ENCODE peak calls at places on chromosomes 1 and 21, in six cellular contexts. P is mesenchymal stem cell, C is IMR-90, B is neuronal stem cell, Q is H9, G is H1. T is an unnamed sample.

GRCh38 chr1:108009603-108010195 is 44.7 kb upstream of the VAV3 start:
- DNase-seq in P (peak), C (peak), B (no peak), Q (no peak), G (no peak), T (peak)

GRCh38 chr1:109250454-109251276 is 1.3 kb downstream of the CELSR2 start:
- DNase-seq in P (no peak), C (no peak), B (no peak), Q (no peak), G (no peak), T (no peak)

GRCh38 chr1:8167936-8168335 is 141.8 kb upstream of the ERRFI1 start:
- DNase-seq in P (no peak), C (no peak), B (no peak), Q (no peak), G (no peak), T (no peak)

GRCh38 chr1:47507921-47508894 is 70.4 kb downstream of the FOXD2 start:
- DNase-seq in P (no peak), C (no peak), B (no peak), Q (peak), G (no peak), T (no peak)

GRCh38 chr1:151568626-151569088 is 28.5 kb downstream of the TUFT1 start:
- DNase-seq in P (no peak), C (no peak), B (no peak), Q (no peak), G (no peak), T (no peak)

GRCh38 chr1:182430263-182431068 is 19.5 kb upstream of the RGSL1 start:
- DNase-seq in P (no peak), C (peak), B (no peak), Q (no peak), G (no peak), T (no peak)

GRCh38 chr1:111275079-111275478 is 15.6 kb upstream of the CHIA start:
- DNase-seq in P (peak), C (peak), B (no peak), Q (no peak), G (no peak), T (no peak)

GRCh38 chr21:34552324-34553198 is 40.6 kb upstream of the KCNE1 start:
- DNase-seq in P (peak), C (no peak), B (no peak), Q (no peak), G (no peak), T (peak)

GRCh38 chr1:16348414-16349182 is 3.7 kb downstream of the FBXO42 start:
- DNase-seq in P (peak), C (peak), B (no peak), Q (no peak), G (no peak), T (peak)

GRCh38 chr1:186404454-186405051 is 28.9 kb downstream of the ODR4 start:
- DNase-seq in P (peak), C (peak), B (peak), Q (no peak), G (no peak), T (peak)

GRCh38 chr21:41478319-41479177 is 29.4 kb downstream of the TMPRSS2 start:
- DNase-seq in P (no peak), C (no peak), B (no peak), Q (no peak), G (no peak), T (peak)

GRCh38 chr1:218755128-218755527 is 410.0 kb downstream of the TGFB2 start:
- DNase-seq in P (peak), C (no peak), B (no peak), Q (no peak), G (no peak), T (no peak)

GRCh38 chr1:118028267-118028666 is 98.7 kb downstream of the WDR3 start:
- DNase-seq in P (no peak), C (no peak), B (no peak), Q (no peak), G (no peak), T (no peak)

GRCh38 chr1:40059960-40060337 is 19.4 kb downstream of the CAP1 start:
- DNase-seq in P (peak), C (no peak), B (no peak), Q (no peak), G (no peak), T (no peak)

GRCh38 chr1:212600071-212600915 is 8.3 kb upstream of the ATF3 start:
- DNase-seq in P (no peak), C (no peak), B (no peak), Q (no peak), G (no peak), T (peak)
- H3K23ac ChIP-seq in P (no peak), C (no peak), B (no peak), Q (peak), G (no peak), T (no peak)

DNA sequence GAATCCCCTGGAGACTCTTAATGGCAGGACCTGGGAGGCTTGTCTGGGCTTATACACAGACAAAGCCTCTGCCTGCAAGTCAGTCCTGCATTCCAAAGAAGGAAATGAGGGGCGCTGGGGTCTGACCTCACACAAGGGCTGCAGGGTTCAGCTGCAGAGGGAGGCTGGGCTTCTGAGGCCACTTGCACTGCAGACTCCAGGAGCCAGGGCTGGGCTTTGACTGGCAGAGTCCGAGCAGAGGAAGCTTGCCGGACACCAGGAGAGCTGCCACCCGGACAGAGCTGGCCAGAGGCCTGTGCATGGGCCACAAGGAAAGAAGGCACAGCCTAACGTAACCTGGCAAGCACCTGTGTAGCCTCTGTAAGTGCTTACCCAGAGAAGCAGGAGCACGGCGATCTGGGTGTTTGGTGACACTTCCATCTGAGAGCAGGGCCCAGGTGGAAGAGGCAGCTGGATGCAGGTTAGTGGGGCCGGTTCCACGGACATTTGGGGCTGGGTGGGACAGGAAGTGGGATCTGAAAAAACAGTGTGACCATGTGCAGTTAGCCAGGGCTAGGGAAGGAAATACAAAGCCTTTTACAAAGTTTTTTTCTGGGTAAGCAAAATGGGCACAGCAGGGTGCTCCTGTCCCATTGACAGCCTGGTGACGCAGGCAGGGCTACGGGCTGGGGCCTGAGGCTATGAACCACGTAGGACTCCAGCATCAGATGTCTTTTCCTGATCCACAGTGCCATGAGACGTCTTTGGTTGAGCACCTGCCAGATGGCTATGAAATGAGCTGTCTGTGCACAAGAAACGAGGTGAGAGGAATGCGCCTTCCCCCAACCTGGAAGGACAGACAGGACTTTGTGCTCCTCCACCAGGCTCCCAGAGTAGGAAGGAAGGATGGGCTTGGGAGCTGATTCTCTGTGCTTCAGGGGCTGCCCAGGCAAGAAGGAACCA is 37.3 kb upstream of the LBR start:
- DNase-seq in P (no peak), C (no peak), B (peak), Q (peak), G (no peak), T (peak)
- H3K18ac ChIP-seq in P (peak), C (no peak), B (peak), Q (peak), G (peak), T (no peak)

DNA sequence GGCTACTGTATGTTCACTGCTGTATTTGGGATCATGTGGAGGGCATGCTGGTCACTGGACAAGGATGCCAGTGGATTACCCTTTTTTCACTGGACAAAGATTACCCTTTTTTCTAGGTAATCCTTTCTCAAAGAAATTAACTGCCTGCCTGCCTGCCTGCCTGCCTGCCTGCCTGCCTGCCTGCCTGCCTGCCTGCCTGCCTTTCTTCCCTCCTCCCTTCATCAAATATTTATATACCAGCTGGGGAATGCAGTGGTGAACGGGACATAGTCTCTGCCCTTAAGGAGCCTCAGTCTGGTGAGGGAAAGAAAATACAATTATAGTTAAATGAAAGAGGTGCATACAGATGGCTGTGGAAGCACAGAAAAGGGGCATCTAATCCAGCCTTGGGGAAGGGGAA is 85.0 kb downstream of the PGM1 start:
- DNase-seq in P (no peak), C (no peak), B (no peak), Q (no peak), G (no peak), T (no peak)
- H4K91ac ChIP-seq in P (no peak), C (no peak), B (no peak), Q (no peak), G (no peak), T (no peak)

GRCh38 chr1:154556422-154556821 is 2.0 kb downstream of the UBE2Q1 start:
- DNase-seq in P (peak), C (peak), B (no peak), Q (no peak), G (no peak), T (peak)
- H3K23ac ChIP-seq in P (no peak), C (peak), B (no peak), Q (no peak), G (no peak), T (no peak)

GRCh38 chr1:210293191-210293607 is 35.5 kb upstream of the HHAT start:
- DNase-seq in P (peak), C (peak), B (no peak), Q (no peak), G (no peak), T (no peak)
- H3K18ac ChIP-seq in P (no peak), C (no peak), B (peak), Q (no peak), G (no peak), T (peak)

DNA sequence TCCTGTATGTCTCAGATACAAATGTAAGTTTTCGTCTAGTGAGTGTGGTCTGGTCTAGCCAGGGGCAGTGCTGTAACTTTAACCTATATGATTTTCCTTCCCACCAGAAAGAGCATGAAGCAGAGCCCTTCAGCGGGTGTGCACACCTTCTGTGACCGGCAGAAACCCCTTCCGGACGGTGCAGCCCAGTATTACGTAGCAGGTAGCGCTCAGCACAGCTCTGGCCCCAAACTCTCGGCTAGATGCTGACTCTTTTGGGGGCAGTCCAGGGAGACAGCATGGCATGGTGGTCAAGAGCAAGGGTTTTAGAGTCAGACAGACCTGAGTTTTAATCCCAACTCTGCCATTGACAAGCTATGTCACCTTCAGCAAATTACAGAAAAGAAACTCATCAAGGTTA is 28.0 kb upstream of the TMEM222 start:
- DNase-seq in P (no peak), C (no peak), B (no peak), Q (no peak), G (no peak), T (no peak)
- H4K91ac ChIP-seq in P (no peak), C (no peak), B (peak), Q (no peak), G (no peak), T (no peak)

DNA sequence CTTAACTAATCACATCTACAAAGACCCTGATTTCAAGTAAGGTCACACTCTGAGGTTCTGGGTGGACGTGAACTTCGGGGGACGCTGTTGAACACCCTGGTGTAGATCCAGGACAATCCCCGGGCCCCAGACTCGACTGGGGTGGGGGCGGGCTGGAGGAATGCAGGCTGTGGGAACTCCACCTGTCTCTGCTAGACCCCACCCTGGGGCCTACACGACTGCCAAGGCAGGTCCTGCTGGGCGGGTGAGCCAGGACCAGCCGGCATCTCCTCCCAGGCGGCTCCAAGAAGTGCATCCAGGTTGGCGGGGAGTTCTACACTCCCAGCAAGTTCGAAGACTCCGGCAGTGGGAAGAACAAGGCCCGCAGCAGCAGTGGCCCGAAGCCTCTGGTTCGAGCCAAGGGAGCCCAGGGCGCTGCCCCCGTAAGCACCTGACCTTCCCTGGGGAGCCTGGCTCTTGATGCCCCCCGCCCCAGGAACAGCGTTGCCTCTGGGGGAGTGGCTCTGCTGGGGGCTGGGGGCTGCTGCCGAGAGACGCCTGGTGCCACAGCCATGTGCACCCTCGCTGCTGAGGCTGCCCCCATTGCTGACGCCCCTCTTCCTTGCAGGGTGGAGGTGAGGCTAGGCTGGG is 3.8 kb downstream of the AIRE start:
- DNase-seq in P (no peak), C (no peak), B (no peak), Q (no peak), G (no peak), T (no peak)
- H3K23ac ChIP-seq in P (no peak), C (no peak), B (no peak), Q (no peak), G (no peak), T (no peak)

GRCh38 chr1:21914880-21915640 is 22.1 kb downstream of the HSPG2 start:
- DNase-seq in P (peak), C (no peak), B (no peak), Q (no peak), G (no peak), T (no peak)

GRCh38 chr1:21914468-21914867 is 22.6 kb downstream of the HSPG2 start:
- DNase-seq in P (no peak), C (no peak), B (no peak), Q (no peak), G (no peak), T (no peak)

GRCh38 chr1:21912038-21912758 is 24.9 kb downstream of the HSPG2 start:
- DNase-seq in P (no peak), C (no peak), B (no peak), Q (no peak), G (no peak), T (no peak)

GRCh38 chr1:21913258-21913657 is 23.9 kb downstream of the HSPG2 start:
- DNase-seq in P (no peak), C (no peak), B (no peak), Q (peak), G (no peak), T (no peak)

GRCh38 chr1:21913763-21914162 is 23.3 kb downstream of the HSPG2 start:
- DNase-seq in P (no peak), C (no peak), B (no peak), Q (no peak), G (no peak), T (no peak)
- H3K18ac ChIP-seq in P (peak), C (no peak), B (no peak), Q (no peak), G (peak), T (peak)

DNA sequence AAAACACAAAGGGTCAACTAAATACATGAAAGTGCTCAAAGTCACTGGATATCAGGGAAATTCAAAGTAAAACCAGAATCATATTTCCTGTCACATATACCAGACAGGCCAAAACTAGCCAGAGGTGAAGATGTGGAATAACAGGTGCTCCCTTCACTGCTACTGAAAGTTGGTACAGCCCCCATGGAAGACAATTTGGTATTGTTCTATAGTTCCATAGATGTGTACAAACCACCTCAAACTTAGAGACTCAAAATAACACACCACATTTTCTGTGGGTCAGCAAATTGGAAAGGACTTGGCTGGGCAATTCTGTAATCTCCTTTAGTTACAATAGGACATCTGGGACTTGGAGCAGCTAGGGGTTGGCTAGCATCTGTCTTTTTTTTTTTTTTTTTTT is 24.5 kb upstream of the SOAT1 start:
- DNase-seq in P (no peak), C (no peak), B (no peak), Q (no peak), G (no peak), T (no peak)
- H4K91ac ChIP-seq in P (no peak), C (no peak), B (no peak), Q (no peak), G (no peak), T (no peak)

DNA sequence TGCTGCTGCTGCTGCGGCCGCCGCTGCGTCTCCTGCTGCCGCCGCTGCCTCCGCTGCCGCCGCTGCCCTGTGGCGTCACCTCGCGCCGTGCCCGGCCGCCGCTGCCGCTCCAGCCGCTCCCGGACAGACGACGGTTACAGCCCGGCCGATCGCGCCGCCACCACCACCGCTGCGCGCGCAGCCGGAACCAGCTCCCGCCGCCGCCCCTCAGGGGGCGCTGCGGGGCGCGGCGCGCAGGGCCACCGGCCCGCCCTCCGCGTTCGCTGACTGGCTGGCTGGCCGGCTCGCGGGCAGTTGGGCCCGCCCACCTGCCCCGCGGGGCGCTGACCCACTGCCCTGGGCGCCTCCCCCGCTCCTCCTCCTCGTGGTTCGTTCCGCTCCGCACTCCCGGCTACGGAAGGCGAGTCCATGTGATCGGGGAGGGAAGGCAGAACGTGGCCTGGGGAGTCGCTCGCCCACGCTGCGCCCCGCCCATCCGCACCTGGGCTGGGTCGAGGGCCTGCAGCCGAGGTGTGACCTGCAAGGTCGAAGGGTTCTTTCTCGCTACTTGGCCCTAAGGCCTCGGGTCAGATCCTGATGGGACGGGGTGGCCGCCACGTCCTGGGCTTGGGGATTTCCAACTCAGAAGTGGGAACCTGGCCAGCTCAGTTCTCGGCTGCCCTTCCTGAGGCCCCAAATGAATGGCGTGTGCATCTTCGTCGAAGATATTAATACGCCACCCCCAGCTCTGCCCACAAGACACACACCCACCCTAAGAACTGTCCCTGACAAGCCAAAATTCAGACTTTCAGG is at the start of gene PTP4A2:
- DNase-seq in P (peak), C (peak), B (peak), Q (peak), G (peak), T (peak)
- H3K23ac ChIP-seq in P (peak), C (peak), B (peak), Q (no peak), G (no peak), T (peak)

T was measured in trophoblast cell.